ENCODE peak calls at places on chromosomes 5 and 9, in nine cellular contexts. M is posterior vena cava; S is NK-92 treated with Interleukin-12 subunit alpha and Interleukin-12 subunit beta, amount 100 ng/mL, for 24 hours; Z is MM.1S; H is substantia nigra; O is choroid plexus epithelial cell; R is mucosa of descending colon; F is neural crest cell; N is HEK293T. C is an unnamed sample.
A peak's percentile ranks its signal among the peaks of the same experiment; 100 is the strongest.

GRCh38 chr9:133714606-133715294 is 23.4 kb downstream of the SARDH start:
- DNase-seq in S (no peak), H (no peak), F (no peak), M (peak; percentile 87), O (peak; percentile 91), R (peak; percentile 40), N (no peak), Z (no peak), C (no peak)

GRCh38 chr5:125327676-125328075 is 581.2 kb upstream of the ZNF608 start:
- DNase-seq in N (no peak), F (no peak), S (no peak), Z (peak; percentile 70), R (no peak), H (no peak), O (no peak), M (no peak), C (no peak)

GRCh38 chr5:96067902-96068614 is 106.4 kb upstream of the ELL2 start:
- DNase-seq in F (no peak), M (no peak), H (no peak), S (no peak), O (peak; percentile 92), N (no peak), R (peak; percentile 23), Z (no peak), C (no peak)

GRCh38 chr5:147332643-147333042 is 97.8 kb downstream of the STK32A start:
- DNase-seq in H (no peak), O (no peak), S (no peak), N (no peak), M (no peak), R (no peak), F (no peak), Z (no peak), C (no peak)

GRCh38 chr5:40904205-40904993 is 4.9 kb upstream of the C7 start:
- DNase-seq in O (peak; percentile 94), Z (peak; percentile 69), R (peak; percentile 43), H (peak; percentile 25), M (no peak), N (peak; percentile 63), F (peak; percentile 48), S (no peak), C (peak; percentile 60)

GRCh38 chr5:133356386-133357331 is 255.7 kb downstream of the FSTL4 start:
- DNase-seq in O (no peak), N (no peak), Z (no peak), S (no peak), H (no peak), R (no peak), F (no peak), M (peak; percentile 31), C (no peak)

GRCh38 chr5:163504091-163504931 is 1.1 kb upstream of the MAT2B start:
- DNase-seq in N (peak; percentile 9), S (peak; percentile 42), R (peak; percentile 52), F (peak; percentile 30), H (peak; percentile 40), M (peak; percentile 81), Z (peak; percentile 88), O (peak; percentile 69), C (peak; percentile 92)

GRCh38 chr5:135315394-135315793 is 83.6 kb downstream of the MACROH2A1 start:
- DNase-seq in R (no peak), Z (no peak), O (no peak), F (no peak), S (no peak), H (no peak), N (no peak), M (no peak), C (no peak)

GRCh38 chr5:135626636-135627035 is 47.8 kb upstream of the CXCL14 start:
- DNase-seq in N (no peak), H (no peak), S (no peak), O (no peak), M (no peak), R (no peak), F (no peak), Z (no peak), C (no peak)

GRCh38 chr5:95960802-95961616 is 642 bp downstream of the ELL2 start:
- DNase-seq in S (peak; percentile 81), H (peak; percentile 69), Z (peak; percentile 84), O (peak; percentile 89), F (peak; percentile 64), M (peak; percentile 96), N (peak; percentile 78), R (peak; percentile 91), C (peak; percentile 91)

GRCh38 chr9:36470891-36471290 is 70.8 kb upstream of the RNF38 start:
- DNase-seq in F (no peak), O (peak; percentile 86), N (no peak), S (peak; percentile 54), H (no peak), R (peak; percentile 76), Z (peak; percentile 74), M (peak; percentile 84), C (peak; percentile 79)

GRCh38 chr5:74897049-74897448 is 30.9 kb upstream of the FAM169A start:
- DNase-seq in N (no peak), O (no peak), Z (no peak), R (no peak), M (no peak), S (no peak), F (no peak), H (no peak), C (no peak)

GRCh38 chr9:69149321-69149807 is 24.7 kb upstream of the TJP2 start:
- DNase-seq in M (no peak), S (no peak), O (peak; percentile 94), F (no peak), H (no peak), N (no peak), Z (no peak), R (no peak), C (no peak)

GRCh38 chr5:116738270-116738947 is 163.8 kb upstream of the SEMA6A start:
- DNase-seq in F (no peak), R (no peak), S (no peak), Z (no peak), O (no peak), M (no peak), N (no peak), H (no peak), C (no peak)

GRCh38 chr9:2872941-2873323 is 29.0 kb upstream of the PUM3 start:
- DNase-seq in R (no peak), H (no peak), F (no peak), O (no peak), S (no peak), N (no peak), Z (no peak), M (no peak), C (no peak)

GRCh38 chr5:109964136-109964535 is 274.4 kb downstream of the MAN2A1 start:
- DNase-seq in R (no peak), H (no peak), N (no peak), F (no peak), Z (no peak), O (no peak), M (no peak), S (no peak), C (no peak)

GRCh38 chr5:15191012-15191411 is 309.0 kb upstream of the FBXL7 start:
- DNase-seq in H (no peak), N (no peak), O (peak; percentile 44), S (no peak), Z (no peak), M (no peak), R (no peak), F (no peak), C (no peak)

GRCh38 chr5:126978258-126978657 is 52.1 kb downstream of the MARCHF3 start:
- DNase-seq in O (no peak), M (no peak), H (no peak), Z (no peak), S (no peak), N (no peak), R (no peak), F (no peak), C (no peak)

GRCh38 chr9:121305269-121305994 is 37.5 kb downstream of the GSN start:
- DNase-seq in S (no peak), R (peak; percentile 53), N (no peak), M (peak; percentile 93), O (no peak), F (no peak), H (no peak), Z (no peak), C (no peak)

GRCh38 chr5:159427180-159428012 is 97.1 kb upstream of the IL12B start:
- DNase-seq in S (no peak), M (no peak), R (no peak), H (no peak), F (no peak), O (no peak), Z (no peak), N (no peak), C (no peak)

GRCh38 chr9:37739222-37739621 is 14.4 kb upstream of the TRMT10B start:
- DNase-seq in Z (no peak), O (no peak), N (no peak), R (no peak), S (no peak), H (no peak), F (no peak), M (peak; percentile 48), C (no peak)

GRCh38 chr5:56480305-56481146 is 247.4 kb upstream of the ANKRD55 start:
- DNase-seq in M (peak; percentile 87), H (peak; percentile 49), F (peak; percentile 57), N (peak; percentile 32), O (peak; percentile 69), R (peak; percentile 57), S (no peak), Z (peak; percentile 65), C (peak; percentile 22)

GRCh38 chr9:123928471-123929176 is 1.3 kb downstream of the DENND1A start:
- DNase-seq in H (no peak), S (no peak), R (no peak), N (no peak), Z (peak; percentile 19), F (no peak), O (peak; percentile 19), M (no peak), C (peak; percentile 54)

GRCh38 chr9:107249131-107249533 is 33.9 kb upstream of the RAD23B start:
- DNase-seq in R (no peak), F (no peak), S (no peak), Z (no peak), M (no peak), O (peak; percentile 55), N (no peak), H (no peak), C (no peak)

GRCh38 chr5:135107101-135107500 is 73.1 kb upstream of the PITX1 start:
- DNase-seq in F (no peak), O (no peak), S (no peak), Z (no peak), N (no peak), R (peak; percentile 58), M (no peak), H (no peak), C (no peak)

GRCh38 chr5:174511711-174512253 is 212.6 kb upstream of the MSX2 start:
- DNase-seq in S (no peak), Z (no peak), M (no peak), F (no peak), H (no peak), R (no peak), O (no peak), N (no peak), C (no peak)

GRCh38 chr9:21357479-21358290 is 7.0 kb upstream of the IFNA6 start:
- DNase-seq in O (no peak), M (no peak), S (no peak), R (no peak), N (no peak), F (no peak), Z (peak; percentile 46), H (no peak), C (peak; percentile 42)

GRCh38 chr5:53406630-53407316 is 73.7 kb upstream of the FST start:
- DNase-seq in N (no peak), F (no peak), M (no peak), R (no peak), Z (no peak), O (peak; percentile 91), H (no peak), S (no peak), C (no peak)

GRCh38 chr9:95147452-95147851 is 170.1 kb downstream of the FANCC start:
- DNase-seq in R (no peak), Z (no peak), S (no peak), N (no peak), M (no peak), H (no peak), F (no peak), O (peak; percentile 37), C (no peak)

GRCh38 chr5:35790462-35790822 is 66.2 kb upstream of the IL7R start:
- DNase-seq in O (no peak), M (no peak), H (no peak), Z (no peak), F (no peak), R (no peak), N (no peak), S (no peak), C (no peak)

GRCh38 chr9:38342096-38342495 is 50.4 kb upstream of the ALDH1B1 start:
- DNase-seq in Z (no peak), F (no peak), N (no peak), H (no peak), R (no peak), S (no peak), M (no peak), O (no peak), C (no peak)